ENCODE peak calls at places on chromosomes 11 and 22, in nine cellular contexts. A is DMS153; L is small intestine; Q is Right ventricle myocardium superior; R is stimulated activated CD4-positive, alpha-beta T cell treated with anti-CD3 and anti-CD28 coated beads, Interleukin-4, amount 100 ng/mL, for 48 hours; N is NCI-H1930; U is RWPE1; Y is iPS DF 19.7; S is Ammon's horn. J is an unnamed sample.

GRCh38 chr11:109019342-109019936 is 354.6 kb downstream of the DDX10 start:
- DNase-seq in A (no peak), L (no peak), Q (no peak), R (no peak), N (no peak), U (no peak), Y (no peak), S (no peak), J (no peak)

GRCh38 chr11:19715373-19715772 is 2.7 kb downstream of the NAV2 start:
- DNase-seq in A (no peak), L (peak; percentile 30), Q (no peak), R (no peak), N (no peak), U (no peak), Y (no peak), S (no peak), J (no peak)

GRCh38 chr11:62010935-62011528 is 43.6 kb upstream of the FTH1 start:
- DNase-seq in A (no peak), L (no peak), Q (no peak), R (no peak), N (no peak), U (no peak), Y (no peak), S (no peak), J (no peak)

GRCh38 chr11:68997124-68997994 is 15.7 kb downstream of the MRGPRF start:
- DNase-seq in A (no peak), L (no peak), Q (peak; percentile 35), R (no peak), N (no peak), U (no peak), Y (no peak), S (no peak), J (no peak)

GRCh38 chr11:64271339-64272132 is 12.9 kb downstream of the BAD start:
- DNase-seq in A (peak; percentile 92), L (peak; percentile 93), Q (peak; percentile 91), R (peak; percentile 78), N (peak; percentile 98), U (peak; percentile 48), Y (peak; percentile 90), S (peak; percentile 96), J (peak; percentile 79)

GRCh38 chr22:37571258-37571991 is 8.5 kb downstream of the LGALS2 start:
- DNase-seq in A (no peak), L (no peak), Q (no peak), R (no peak), N (no peak), U (no peak), Y (no peak), S (no peak), J (no peak)

GRCh38 chr11:64484308-64485061 is 106.5 kb upstream of the SLC22A12 start:
- DNase-seq in A (no peak), L (no peak), Q (no peak), R (no peak), N (no peak), U (no peak), Y (no peak), S (no peak), J (no peak)

GRCh38 chr22:22037740-22038139 is 55.2 kb upstream of the TOP3B start:
- DNase-seq in A (no peak), L (no peak), Q (no peak), R (no peak), N (no peak), U (no peak), Y (no peak), S (peak; percentile 9), J (no peak)

GRCh38 chr11:14422814-14423182 is 63.8 kb upstream of the RRAS2 start:
- DNase-seq in A (no peak), L (no peak), Q (no peak), R (no peak), N (no peak), U (no peak), Y (no peak), S (no peak), J (no peak)

GRCh38 chr11:85379066-85379465 is 248.1 kb downstream of the DLG2 start:
- DNase-seq in A (no peak), L (no peak), Q (no peak), R (no peak), N (no peak), U (no peak), Y (no peak), S (no peak), J (no peak)

GRCh38 chr11:2944953-2945756 is 15.9 kb upstream of the PHLDA2 start:
- DNase-seq in A (no peak), L (peak; percentile 83), Q (peak; percentile 95), R (peak; percentile 47), N (no peak), U (no peak), Y (no peak), S (peak; percentile 95), J (no peak)

GRCh38 chr22:23306438-23306921 is 126.2 kb downstream of the BCR start:
- DNase-seq in A (no peak), L (no peak), Q (peak; percentile 59), R (no peak), N (no peak), U (no peak), Y (no peak), S (no peak), J (no peak)

GRCh38 chr11:11344045-11344444 is 9.0 kb downstream of the CSNK2A3 start:
- DNase-seq in A (no peak), L (no peak), Q (no peak), R (no peak), N (no peak), U (no peak), Y (no peak), S (no peak), J (no peak)

GRCh38 chr11:59097113-59097708 is 9.8 kb upstream of the FAM111B start:
- DNase-seq in A (no peak), L (peak; percentile 66), Q (peak; percentile 55), R (peak; percentile 63), N (no peak), U (peak; percentile 5), Y (no peak), S (peak; percentile 64), J (peak; percentile 49)

GRCh38 chr11:117126223-117126965 is 17.7 kb upstream of the PAFAH1B2 start:
- DNase-seq in A (no peak), L (no peak), Q (no peak), R (no peak), N (no peak), U (no peak), Y (no peak), S (peak; percentile 92), J (no peak)

GRCh38 chr11:22337571-22338464 is at the start of gene SLC17A6:
- DNase-seq in A (no peak), L (peak; percentile 5), Q (no peak), R (peak; percentile 4), N (no peak), U (peak; percentile 42), Y (no peak), S (no peak), J (no peak)

GRCh38 chr22:50030315-50031188 is 18.0 kb upstream of the IL17REL start:
- DNase-seq in A (peak; percentile 85), L (peak; percentile 71), Q (peak; percentile 83), R (peak; percentile 79), N (peak; percentile 55), U (peak; percentile 69), Y (peak; percentile 72), S (peak; percentile 59), J (peak; percentile 80)

GRCh38 chr11:114061053-114062049 is 1.8 kb downstream of the ZBTB16 start:
- DNase-seq in A (no peak), L (peak; percentile 39), Q (peak; percentile 65), R (no peak), N (no peak), U (peak; percentile 29), Y (no peak), S (peak; percentile 60), J (no peak)

GRCh38 chr11:113690619-113691569 is 15.2 kb downstream of the TMPRSS5 start:
- DNase-seq in A (no peak), L (peak; percentile 84), Q (no peak), R (no peak), N (no peak), U (peak; percentile 94), Y (no peak), S (no peak), J (no peak)

GRCh38 chr11:69718147-69718546 is 14.3 kb upstream of the FGF19 start:
- DNase-seq in A (peak; percentile 38), L (no peak), Q (peak; percentile 51), R (no peak), N (peak; percentile 43), U (peak; percentile 19), Y (no peak), S (no peak), J (no peak)

GRCh38 chr11:88384678-88385015 is 47.1 kb upstream of the CTSC start:
- DNase-seq in A (no peak), L (no peak), Q (no peak), R (no peak), N (no peak), U (no peak), Y (no peak), S (no peak), J (no peak)

GRCh38 chr22:32996702-32997101 is 61.5 kb downstream of the SYN3 start:
- DNase-seq in A (no peak), L (peak; percentile 25), Q (peak; percentile 87), R (no peak), N (no peak), U (peak; percentile 70), Y (no peak), S (no peak), J (no peak)

GRCh38 chr11:7514099-7514725 is 413 bp downstream of the PPFIBP2 start:
- DNase-seq in A (no peak), L (peak; percentile 39), Q (no peak), R (no peak), N (no peak), U (no peak), Y (no peak), S (peak; percentile 36), J (peak; percentile 24)

GRCh38 chr22:25437414-25438160 is 126.9 kb upstream of the GRK3 start:
- DNase-seq in A (no peak), L (no peak), Q (no peak), R (no peak), N (no peak), U (no peak), Y (no peak), S (peak; percentile 62), J (no peak)

GRCh38 chr11:76810151-76810853 is 27.1 kb downstream of the TSKU start:
- DNase-seq in A (no peak), L (peak; percentile 73), Q (no peak), R (peak; percentile 47), N (no peak), U (peak; percentile 42), Y (no peak), S (no peak), J (no peak)

GRCh38 chr11:119540370-119541125 is 117.6 kb upstream of the THY1 start:
- DNase-seq in A (no peak), L (no peak), Q (no peak), R (no peak), N (no peak), U (no peak), Y (no peak), S (no peak), J (no peak)

J was measured in natural killer cell.